ENCODE peak calls at places on chromosomes 13 and 19, in six cellular contexts. S is tibial nerve, C is AG04449, P is PC-9, D is SK-N-SH, M is esophagus squamous epithelium. V is an unnamed sample.

GRCh38 chr19:2032296-2032941 is 16.9 kb upstream of the BTBD2 start:
- DNase-seq in S (peak; percentile 95), C (no peak), P (peak; percentile 94), D (peak; percentile 91), M (peak; percentile 55), V (no peak)

GRCh38 chr13:48783181-48783630 is 129.5 kb downstream of the CYSLTR2 start:
- DNase-seq in S (peak; percentile 76), C (peak; percentile 94), P (peak; percentile 45), D (no peak), M (peak; percentile 12), V (no peak)

GRCh38 chr13:27194209-27194608 is 22.6 kb upstream of the USP12 start:
- DNase-seq in S (no peak), C (no peak), P (no peak), D (no peak), M (no peak), V (no peak)

GRCh38 chr19:49814010-49814409 is 918 bp upstream of the FUZ start:
- DNase-seq in S (no peak), C (no peak), P (no peak), D (no peak), M (no peak), V (no peak)

GRCh38 chr19:2167896-2168618 is 4.3 kb downstream of the DOT1L start:
- DNase-seq in S (peak; percentile 57), C (no peak), P (no peak), D (no peak), M (peak; percentile 49), V (peak; percentile 60)

GRCh38 chr19:7126132-7126531 is 56.6 kb downstream of the ZNF557 start:
- DNase-seq in S (no peak), C (no peak), P (no peak), D (no peak), M (no peak), V (no peak)

GRCh38 chr13:39512687-39513086 is 90.3 kb downstream of the LHFPL6 start:
- DNase-seq in S (no peak), C (no peak), P (no peak), D (no peak), M (no peak), V (no peak)

GRCh38 chr19:1315470-1316166 is 29.9 kb downstream of the EFNA2 start:
- DNase-seq in S (no peak), C (no peak), P (peak; percentile 48), D (peak; percentile 95), M (no peak), V (no peak)

GRCh38 chr13:60356970-60357369 is 40.0 kb upstream of the TDRD3 start:
- DNase-seq in S (no peak), C (no peak), P (no peak), D (no peak), M (no peak), V (no peak)

GRCh38 chr13:112457485-112457884 is 81.3 kb downstream of the SPACA7 start:
- DNase-seq in S (no peak), C (no peak), P (no peak), D (no peak), M (no peak), V (no peak)

GRCh38 chr13:77026255-77026782 is 640 bp downstream of the FBXL3 start:
- DNase-seq in S (peak; percentile 70), C (no peak), P (peak; percentile 80), D (peak; percentile 83), M (peak; percentile 53), V (peak; percentile 40)

GRCh38 chr19:17090501-17091074 is 15.0 kb downstream of the MYO9B start:
- DNase-seq in S (no peak), C (no peak), P (no peak), D (no peak), M (no peak), V (no peak)

GRCh38 chr19:12833418-12833746 is 997 bp downstream of the RTBDN start:
- DNase-seq in S (no peak), C (no peak), P (no peak), D (peak; percentile 36), M (no peak), V (no peak)
- H3K4me3 ChIP-seq in S (peak overlapping the region; percentile 32), C (no peak overlapping the region), P (peak overlapping the region; percentile 45), D (peak overlapping the region; percentile 42), M (peak overlapping the region; percentile 51), V (no peak overlapping the region)

DNA sequence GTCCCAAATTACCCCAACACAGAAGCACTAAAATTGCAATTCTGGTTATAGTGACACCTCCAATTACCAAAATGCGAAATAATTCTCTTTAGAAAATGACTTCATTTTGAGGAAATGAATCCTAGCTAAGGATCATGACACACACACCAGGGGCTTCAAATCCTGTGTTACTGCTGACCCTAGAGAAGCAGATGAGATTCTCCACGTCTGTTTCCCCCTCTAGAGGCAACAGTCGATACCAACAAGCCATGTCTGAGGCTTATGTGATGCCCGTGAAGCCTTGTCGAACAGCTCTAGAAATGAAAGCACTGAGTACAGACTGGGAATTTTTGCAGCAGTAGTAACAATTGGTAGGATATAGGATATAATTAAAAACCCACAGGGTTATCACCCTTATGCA is 153.6 kb upstream of the TMTC4 start:
- DNase-seq in S (no peak), C (no peak), P (no peak), D (peak; percentile 28), M (no peak), V (no peak)
- TF ChIP-seq CTCF in S (no peak), C (no peak), P (no peak), D (no peak), M (no peak), V (no peak)

DNA sequence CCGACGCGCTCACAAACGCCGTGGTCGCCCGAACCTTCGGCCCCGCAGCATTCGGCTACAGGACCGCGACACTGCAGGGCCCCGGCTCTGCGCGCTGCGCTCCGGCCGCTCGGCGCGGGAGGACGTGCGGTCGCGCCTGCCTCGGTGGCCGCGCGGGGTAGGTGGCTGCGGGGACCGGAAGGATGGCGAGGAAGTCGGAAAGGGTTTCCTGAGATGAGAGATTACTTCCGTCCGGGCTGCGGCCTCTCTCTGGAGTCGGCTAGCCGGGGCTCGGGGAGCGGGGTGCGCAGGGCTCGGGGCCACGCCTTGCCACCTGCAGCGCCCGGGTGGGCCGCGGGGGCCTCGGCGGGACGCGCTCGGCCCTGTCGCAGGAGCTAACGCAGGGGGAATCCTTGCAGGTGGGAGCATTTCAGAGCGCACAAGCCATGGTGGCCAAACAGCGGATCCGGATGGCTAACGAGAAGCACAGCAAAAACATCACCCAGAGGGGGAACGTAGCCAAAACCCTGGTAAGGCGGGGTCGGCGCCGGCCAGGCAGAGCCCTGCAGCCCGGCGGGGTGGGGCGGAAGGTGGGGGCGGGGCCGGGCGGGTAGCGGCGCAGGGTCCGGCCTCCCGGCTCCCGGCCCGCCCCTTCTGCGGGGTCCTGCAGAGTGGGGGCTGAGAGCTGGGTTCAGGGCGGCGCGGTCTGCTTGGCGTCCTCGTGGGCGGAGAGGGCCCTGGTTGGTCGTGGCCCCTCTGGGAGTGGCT is at the start of gene SERP2:
- DNase-seq in S (no peak), C (no peak), P (no peak), D (peak; percentile 97), M (no peak), V (no peak)
- H3K4me3 ChIP-seq in S (peak within 1 kb of the TSS; percentile 62), C (peak within 1 kb of the TSS; percentile 53), P (no peak within 1 kb of the TSS), D (peak within 1 kb of the TSS; percentile 53), M (peak within 1 kb of the TSS; percentile 60), V (no peak within 1 kb of the TSS)

GRCh38 chr19:45960595-45961235 is 12.9 kb downstream of the NOVA2 start:
- DNase-seq in S (no peak), C (no peak), P (no peak), D (peak; percentile 46), M (no peak), V (no peak)
- TF ChIP-seq CTCF in S (no peak), C (no peak), P (no peak), D (no peak), M (no peak), V (no peak)

GRCh38 chr13:94057618-94058017 is 421.9 kb downstream of the DCT start:
- DNase-seq in S (no peak), C (no peak), P (no peak), D (peak; percentile 29), M (no peak), V (no peak)

GRCh38 chr13:94063096-94063495 is 416.4 kb downstream of the DCT start:
- DNase-seq in S (no peak), C (no peak), P (no peak), D (no peak), M (no peak), V (no peak)

GRCh38 chr13:94056362-94056990 is 423.0 kb downstream of the DCT start:
- DNase-seq in S (no peak), C (no peak), P (no peak), D (no peak), M (no peak), V (no peak)

GRCh38 chr13:94061316-94061715 is 418.2 kb downstream of the DCT start:
- DNase-seq in S (no peak), C (no peak), P (no peak), D (no peak), M (no peak), V (no peak)

GRCh38 chr13:94058821-94059360 is 420.6 kb downstream of the DCT start:
- DNase-seq in S (no peak), C (no peak), P (no peak), D (no peak), M (no peak), V (no peak)
- H3K4me3 ChIP-seq in S (no peak overlapping the region), C (no peak overlapping the region), P (no peak overlapping the region), D (no peak overlapping the region), M (no peak overlapping the region), V (no peak overlapping the region)

DNA sequence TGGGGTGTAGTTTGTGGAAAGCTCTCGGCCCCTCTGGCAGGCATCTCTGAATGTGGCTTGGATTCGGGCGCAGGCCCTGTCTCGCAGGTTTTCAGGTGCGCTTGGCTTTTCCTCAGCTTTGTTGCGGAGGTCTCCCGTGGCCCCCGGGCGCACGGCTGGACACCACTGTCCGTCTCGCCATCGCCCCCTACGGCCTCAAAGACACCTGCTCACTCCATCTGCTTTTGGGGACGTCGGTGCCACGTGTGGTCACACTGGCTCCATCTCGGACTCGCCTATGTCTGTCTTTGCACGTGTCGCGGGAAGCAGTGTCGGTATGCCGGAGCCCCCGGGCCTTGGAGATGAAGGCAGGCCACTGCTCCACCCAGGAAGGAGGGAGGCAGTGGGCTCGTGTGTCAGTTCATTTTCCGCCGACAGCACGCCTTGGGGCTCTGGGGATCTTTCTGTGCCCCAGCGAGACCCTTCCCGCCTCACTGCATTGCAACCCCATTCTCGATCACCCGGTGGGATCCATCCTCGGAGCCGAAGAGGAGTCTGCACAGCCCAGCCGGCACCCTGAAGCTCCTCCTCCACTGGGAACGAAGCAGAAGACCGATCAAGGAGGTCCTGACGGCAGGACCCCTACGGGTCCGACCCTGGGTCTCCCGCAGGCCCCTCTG is 42.1 kb downstream of the ZNF146 start:
- DNase-seq in S (no peak), C (no peak), P (no peak), D (peak; percentile 66), M (no peak), V (no peak)
- TF ChIP-seq CTCF in S (no peak), C (no peak), P (no peak), D (no peak), M (no peak), V (no peak)

GRCh38 chr19:5808120-5808816 is 3.4 kb downstream of the NRTN start:
- DNase-seq in S (no peak), C (no peak), P (no peak), D (no peak), M (no peak), V (no peak)

GRCh38 chr19:5804516-5805464 is at the start of gene NRTN:
- DNase-seq in S (no peak), C (no peak), P (peak; percentile 33), D (peak; percentile 82), M (no peak), V (no peak)

GRCh38 chr19:5806905-5807304 is 2.0 kb downstream of the NRTN start:
- DNase-seq in S (no peak), C (no peak), P (no peak), D (no peak), M (no peak), V (no peak)

GRCh38 chr19:5805465-5806132 is 732 bp downstream of the NRTN start:
- DNase-seq in S (peak; percentile 22), C (no peak), P (peak; percentile 72), D (peak; percentile 91), M (no peak), V (no peak)

GRCh38 chr19:5806133-5806489 is 1.2 kb downstream of the NRTN start:
- DNase-seq in S (no peak), C (no peak), P (no peak), D (no peak), M (no peak), V (no peak)
- H3K4me3 ChIP-seq in S (no peak overlapping the region), C (no peak overlapping the region), P (no peak overlapping the region), D (no peak overlapping the region), M (peak overlapping the region; percentile 43), V (no peak overlapping the region)